ENCODE peak calls at places on chromosomes 11 and 22, in nine cellular contexts. B is right lobe of liver, M is GM12891, S is transverse colon, J is lower leg skin, G is adrenal gland, D is Peyer's patch, Z is uterus, U is sigmoid colon. H is an unnamed sample.

GRCh38 chr11:429931-430456 is 11.8 kb downstream of the ANO9 start:
- DNase-seq in J (no peak), S (no peak), B (peak), U (no peak), D (no peak), Z (no peak), G (no peak), M (no peak), H (no peak)

GRCh38 chr22:45497268-45497667 is 5.4 kb upstream of the FBLN1 start:
- DNase-seq in J (no peak), G (no peak), Z (no peak), S (no peak), M (no peak), D (no peak), U (no peak), B (no peak), H (no peak)

GRCh38 chr11:78226684-78227680 is 38.3 kb downstream of the USP35 start:
- DNase-seq in M (no peak), G (no peak), B (no peak), D (no peak), S (no peak), U (no peak), J (no peak), Z (no peak), H (no peak)

GRCh38 chr11:27860811-27861210 is 160.6 kb upstream of the BDNF start:
- DNase-seq in J (no peak), D (no peak), U (no peak), B (no peak), S (no peak), M (no peak), Z (no peak), G (no peak), H (no peak)

GRCh38 chr22:46793497-46793896 is 31.0 kb downstream of the TBC1D22A start:
- DNase-seq in J (no peak), D (no peak), G (no peak), B (no peak), Z (no peak), U (peak), M (no peak), S (no peak), H (no peak)

GRCh38 chr11:130652671-130653335 is 204.4 kb downstream of the ADAMTS15 start:
- DNase-seq in B (no peak), S (peak), U (peak), Z (peak), G (peak), D (peak), J (peak), M (no peak), H (no peak)

GRCh38 chr11:65574963-65575567 is 788 bp upstream of the EHBP1L1 start:
- DNase-seq in Z (no peak), D (peak), U (peak), M (no peak), S (peak), G (peak), J (no peak), B (no peak), H (no peak)

GRCh38 chr22:25081409-25081824 is 118.2 kb upstream of the CRYBB3 start:
- DNase-seq in Z (no peak), D (peak), S (peak), G (peak), U (no peak), M (no peak), J (no peak), B (no peak), H (peak)

GRCh38 chr11:17601206-17602075 is 54.4 kb downstream of the OTOG start:
- DNase-seq in J (no peak), Z (no peak), G (no peak), B (no peak), U (peak), M (no peak), S (no peak), D (no peak), H (no peak)

GRCh38 chr22:37018815-37019308 is 385 bp downstream of the TST start:
- DNase-seq in S (peak), J (peak), G (peak), B (peak), Z (peak), D (peak), U (peak), M (no peak), H (no peak)

GRCh38 chr11:75654314-75654713 is 14.5 kb downstream of the MAP6 start:
- DNase-seq in U (no peak), B (no peak), S (no peak), M (no peak), D (no peak), Z (no peak), J (no peak), G (no peak), H (peak)

GRCh38 chr11:27397619-27398412 is 34.8 kb upstream of the CCDC34 start:
- DNase-seq in M (no peak), S (no peak), J (no peak), U (no peak), D (no peak), B (no peak), G (no peak), Z (no peak), H (no peak)

GRCh38 chr11:66848671-66849500 is 5.6 kb downstream of the RCE1 start:
- DNase-seq in G (no peak), Z (no peak), M (peak), S (no peak), U (peak), J (no peak), B (no peak), D (peak), H (no peak)

GRCh38 chr11:61507962-61508824 is at the start of gene LRRC10B:
- DNase-seq in U (no peak), S (peak), G (no peak), J (no peak), Z (peak), M (peak), B (no peak), D (peak), H (no peak)

GRCh38 chr11:75376175-75376574 is 23.1 kb upstream of the RPS3 start:
- DNase-seq in G (no peak), D (no peak), B (no peak), S (no peak), J (no peak), Z (no peak), U (no peak), M (no peak), H (no peak)

GRCh38 chr11:13923716-13924650 is 38.5 kb upstream of the SPON1 start:
- DNase-seq in S (no peak), U (no peak), J (no peak), D (no peak), G (no peak), B (no peak), Z (no peak), M (no peak), H (no peak)

GRCh38 chr11:1749787-1750351 is 526 bp downstream of the IFITM10 start:
- DNase-seq in B (no peak), J (no peak), S (peak), U (no peak), Z (no peak), M (no peak), D (no peak), G (peak), H (peak)

GRCh38 chr11:41879186-41879738 is 419.8 kb upstream of the LRRC4C start:
- DNase-seq in G (no peak), U (no peak), D (no peak), M (no peak), J (no peak), B (no peak), Z (no peak), S (no peak), H (no peak)

GRCh38 chr11:75627879-75628668 is 40.8 kb downstream of the MAP6 start:
- DNase-seq in G (peak), S (no peak), J (no peak), D (no peak), U (no peak), B (no peak), Z (no peak), M (no peak), H (no peak)

GRCh38 chr11:64031001-64031400 is 4.7 kb upstream of the FLRT1 start:
- DNase-seq in M (no peak), U (no peak), B (no peak), G (no peak), Z (no peak), J (no peak), D (no peak), S (no peak), H (no peak)

GRCh38 chr11:119223856-119224255 is 17.7 kb downstream of the CBL start:
- DNase-seq in D (no peak), S (no peak), Z (no peak), M (no peak), B (no peak), G (no peak), U (no peak), J (no peak), H (no peak)

GRCh38 chr11:46557684-46558151 is 36.1 kb downstream of the AMBRA1 start:
- DNase-seq in D (no peak), S (no peak), M (no peak), G (peak), J (no peak), U (no peak), Z (no peak), B (no peak), H (no peak)

GRCh38 chr11:63007920-63008319 is 7.7 kb downstream of the SLC22A8 start:
- DNase-seq in M (no peak), U (no peak), S (no peak), J (no peak), G (peak), B (no peak), D (no peak), Z (no peak), H (no peak)

GRCh38 chr11:8597182-8597581 is 3.2 kb upstream of the STK33 start:
- DNase-seq in J (no peak), G (no peak), B (no peak), S (no peak), Z (no peak), M (no peak), U (no peak), D (no peak), H (no peak)

GRCh38 chr11:76799061-76799804 is 16.1 kb downstream of the TSKU start:
- DNase-seq in B (peak), U (peak), J (peak), G (peak), M (peak), S (peak), Z (peak), D (peak), H (peak)

GRCh38 chr22:18060646-18061620 is 16.9 kb upstream of the PEX26 start:
- DNase-seq in D (peak), Z (no peak), S (peak), M (no peak), U (no peak), B (peak), J (no peak), G (no peak), H (no peak)

GRCh38 chr11:64226507-64227051 is 505 bp downstream of the NUDT22 start:
- DNase-seq in S (peak), B (peak), G (peak), U (peak), D (peak), M (no peak), Z (peak), J (no peak), H (no peak)

GRCh38 chr11:11349870-11350325 is 3.2 kb downstream of the CSNK2A3 start:
- DNase-seq in Z (no peak), M (no peak), D (no peak), G (peak), U (no peak), S (no peak), B (no peak), J (no peak), H (peak)

GRCh38 chr22:31160328-31160978 is 471 bp downstream of the RNF185 start:
- DNase-seq in U (peak), D (peak), B (no peak), Z (no peak), G (peak), M (no peak), J (no peak), S (peak), H (no peak)

GRCh38 chr22:35355744-35356420 is 25.0 kb upstream of the HMOX1 start:
- DNase-seq in J (no peak), U (no peak), G (no peak), D (no peak), S (no peak), Z (peak), M (no peak), B (no peak), H (no peak)

GRCh38 chr22:19473578-19473977 is 5.4 kb downstream of the UFD1 start:
- DNase-seq in S (no peak), U (no peak), B (no peak), Z (no peak), J (no peak), M (no peak), D (no peak), G (peak), H (no peak)

GRCh38 chr22:30537083-30537731 is 9.3 kb downstream of the SEC14L6 start:
- DNase-seq in U (no peak), M (no peak), D (no peak), S (no peak), J (no peak), B (no peak), G (peak), Z (no peak), H (no peak)

GRCh38 chr11:86176165-86176884 is 68.2 kb upstream of the EED start:
- DNase-seq in J (no peak), B (no peak), M (no peak), D (no peak), G (no peak), U (no peak), Z (no peak), S (no peak), H (no peak)

GRCh38 chr11:96144553-96144952 is 198.4 kb downstream of the MAML2 start:
- DNase-seq in M (no peak), B (no peak), U (no peak), Z (no peak), G (no peak), J (no peak), D (no peak), S (no peak), H (no peak)

GRCh38 chr11:96145163-96145585 is 197.8 kb downstream of the MAML2 start:
- DNase-seq in M (no peak), U (no peak), B (no peak), S (no peak), Z (no peak), G (peak), D (no peak), J (no peak), H (no peak)

GRCh38 chr11:96143016-96143670 is 199.9 kb downstream of the MAML2 start:
- DNase-seq in M (no peak), D (no peak), U (no peak), B (no peak), J (no peak), Z (no peak), S (no peak), G (no peak), H (no peak)

GRCh38 chr11:96139692-96140091 is 203.3 kb downstream of the MAML2 start:
- DNase-seq in U (no peak), G (no peak), B (no peak), M (no peak), Z (no peak), D (no peak), S (no peak), J (no peak), H (no peak)

GRCh38 chr11:96141649-96142048 is 201.3 kb downstream of the MAML2 start:
- DNase-seq in D (no peak), Z (no peak), S (no peak), J (no peak), M (no peak), B (no peak), U (no peak), G (no peak), H (no peak)
- TF ChIP-seq POLR2A in D (no peak), Z (no peak), S (no peak), J (no peak), M (no peak), B (no peak), U (no peak), G (no peak), H (no peak)

GRCh38 chr22:21948824-21949568 is 3.7 kb downstream of the PPM1F start:
- DNase-seq in Z (no peak), U (no peak), G (peak), S (no peak), D (no peak), J (no peak), M (no peak), B (no peak), H (no peak)
- TF ChIP-seq POLR2A in Z (no peak), U (no peak), G (peak), S (no peak), D (no peak), J (no peak), M (no peak), B (no peak), H (no peak)

DNA sequence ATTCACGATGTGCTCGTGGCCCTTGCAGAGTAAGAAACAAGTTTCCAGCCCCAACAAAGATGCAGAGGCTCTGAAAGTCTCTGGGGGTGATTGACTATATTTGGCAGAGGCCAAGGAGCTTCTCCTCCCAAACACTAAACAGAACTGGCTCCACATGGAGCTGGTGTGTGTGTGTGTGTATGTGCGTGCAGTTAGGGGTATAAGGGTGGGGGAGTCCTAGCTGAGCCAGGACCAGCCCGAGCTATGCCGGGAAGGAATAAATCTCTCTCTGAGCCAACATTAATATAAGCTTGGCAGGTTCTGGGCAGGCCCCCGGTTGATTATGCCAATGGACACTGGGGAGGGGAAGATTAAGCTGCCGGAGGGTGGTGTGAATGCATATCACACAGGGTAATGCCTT is 324.1 kb downstream of the MIAT start:
- DNase-seq in G (no peak), S (peak), B (no peak), D (no peak), M (no peak), U (peak), Z (peak), J (no peak), H (no peak)
- TF ChIP-seq POLR2A in G (no peak), S (no peak), B (no peak), D (no peak), M (no peak), U (no peak), Z (no peak), J (no peak), H (no peak)

GRCh38 chr22:41834005-41834975 is 1.4 kb downstream of the SREBF2 start:
- DNase-seq in M (no peak), G (no peak), D (no peak), S (no peak), J (no peak), U (no peak), B (no peak), Z (no peak), H (no peak)
- TF ChIP-seq POLR2A in M (peak), G (no peak), D (no peak), S (no peak), J (no peak), U (no peak), B (no peak), Z (no peak), H (no peak)

DNA sequence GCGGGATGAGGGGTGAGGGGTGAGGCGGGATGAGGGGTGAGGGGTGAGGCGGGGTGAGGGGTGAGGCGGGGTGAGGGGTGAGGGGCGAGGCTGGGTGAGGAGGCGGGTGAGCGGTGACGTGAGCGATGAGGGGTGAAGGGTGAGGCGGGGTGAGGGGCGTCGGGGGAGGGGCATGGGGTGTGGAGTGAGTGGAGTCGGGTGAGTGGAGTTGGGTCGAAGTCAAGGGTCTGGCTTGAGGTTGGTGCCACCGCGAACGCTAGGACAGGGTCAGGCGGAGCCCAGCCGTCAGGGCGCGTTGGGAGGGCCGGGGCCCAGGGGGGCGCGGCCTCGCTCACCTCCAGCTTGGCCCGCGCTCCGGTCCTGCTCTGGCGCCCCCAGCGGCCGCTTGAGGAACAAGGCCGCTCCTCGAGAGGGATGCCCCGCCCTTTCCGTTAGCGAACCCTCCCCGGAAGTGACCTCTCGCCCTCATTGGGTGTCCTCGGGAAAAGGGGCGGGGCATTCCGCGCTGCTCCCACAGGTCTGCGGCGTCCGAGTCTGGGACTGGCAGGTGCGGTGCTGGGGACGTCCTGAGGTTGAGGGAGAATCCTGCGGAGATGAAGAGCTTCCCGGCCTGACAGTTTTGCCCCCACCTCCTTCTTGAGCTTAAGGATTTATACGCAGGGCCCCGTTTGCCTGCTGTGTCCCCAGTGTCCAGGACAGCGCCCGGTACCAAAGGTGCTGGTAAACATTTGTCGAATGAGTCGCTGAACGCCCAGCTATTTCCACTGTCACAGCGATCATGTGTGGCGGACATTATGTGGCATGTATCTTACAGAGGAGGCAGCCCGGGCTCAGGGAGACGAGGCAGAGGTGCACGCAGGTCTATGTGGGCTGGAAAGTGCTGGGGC is at the start of gene SYCE3:
- DNase-seq in J (peak), U (peak), D (peak), B (peak), Z (peak), M (peak), S (peak), G (peak), H (peak)
- TF ChIP-seq POLR2A in J (no peak), U (peak), D (peak), B (peak), Z (peak), M (no peak), S (peak), G (peak), H (peak)

GRCh38 chr22:29263791-29264216 is 4.0 kb downstream of the RHBDD3 start:
- DNase-seq in B (no peak), D (no peak), J (no peak), Z (no peak), M (no peak), U (no peak), G (peak), S (no peak), H (no peak)
- TF ChIP-seq POLR2A in B (no peak), D (no peak), J (no peak), Z (no peak), M (no peak), U (no peak), G (no peak), S (no peak), H (no peak)

DNA sequence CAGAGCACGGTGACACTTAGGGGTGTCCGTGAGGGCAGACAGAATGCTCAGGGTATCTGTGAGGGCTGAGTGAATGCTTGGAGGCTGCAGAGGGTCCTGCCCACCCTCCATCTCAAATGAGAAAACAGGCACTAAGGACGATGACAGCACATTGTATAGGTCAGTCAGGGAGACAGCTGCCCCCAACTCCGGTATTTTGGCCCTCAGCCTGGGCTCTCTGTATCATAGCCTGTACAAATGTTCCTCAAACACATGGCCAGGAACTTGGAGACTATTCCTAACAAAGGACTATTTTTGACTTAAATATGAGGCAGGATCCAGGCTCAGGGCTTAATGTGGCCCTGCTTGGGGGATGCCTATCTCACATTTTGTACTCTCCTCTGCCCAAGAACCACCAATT is 145.4 kb downstream of the OPCML start:
- DNase-seq in G (no peak), U (no peak), D (no peak), M (no peak), B (no peak), S (no peak), J (no peak), Z (no peak), H (no peak)
- TF ChIP-seq POLR2A in G (no peak), U (no peak), D (no peak), M (no peak), B (no peak), S (no peak), J (no peak), Z (no peak), H (no peak)